ENCODE peak calls at places on chromosomes 6 and 20, in six cellular contexts. N is fibroblast of gingiva, O is GM23248, Y is iPS-NIHi11, F is Calu3, A is AG04450. S is an unnamed sample.

GRCh38 chr6:1837868-1838267 is 228.2 kb downstream of the FOXC1 start:
- DNase-seq in N (no peak), O (no peak), Y (peak), F (no peak), A (no peak), S (no peak)

GRCh38 chr20:8909596-8909995 is 159.3 kb upstream of the PLCB4 start:
- DNase-seq in N (peak), O (peak), Y (no peak), F (no peak), A (no peak), S (peak)

GRCh38 chr6:76702187-76702586 is 629.7 kb upstream of the IMPG1 start:
- DNase-seq in N (no peak), O (peak), Y (no peak), F (no peak), A (no peak), S (peak)

GRCh38 chr20:64115171-64115911 is 8.0 kb upstream of the NPBWR2 start:
- DNase-seq in N (no peak), O (no peak), Y (peak), F (peak), A (no peak), S (no peak)

GRCh38 chr6:119830494-119831295 is 481.1 kb upstream of the MAN1A1 start:
- DNase-seq in N (peak), O (no peak), Y (no peak), F (peak), A (no peak), S (no peak)

GRCh38 chr20:47941869-47942268 is 156.6 kb upstream of the SULF2 start:
- DNase-seq in N (no peak), O (no peak), Y (no peak), F (no peak), A (no peak), S (no peak)

GRCh38 chr6:15399651-15400470 is 154.0 kb downstream of the JARID2 start:
- DNase-seq in N (peak), O (peak), Y (peak), F (no peak), A (peak), S (peak)

GRCh38 chr20:22762576-22763256 is 178.3 kb upstream of the FOXA2 start:
- DNase-seq in N (no peak), O (no peak), Y (no peak), F (no peak), A (no peak), S (no peak)

GRCh38 chr20:1185781-1186334 is 1.1 kb upstream of the TMEM74B start:
- DNase-seq in N (peak), O (peak), Y (peak), F (peak), A (no peak), S (peak)

GRCh38 chr6:37622639-37623038 is 75.0 kb downstream of the MDGA1 start:
- DNase-seq in N (no peak), O (no peak), Y (no peak), F (no peak), A (no peak), S (no peak)

GRCh38 chr20:63394069-63394468 is 32.9 kb upstream of the CHRNA4 start:
- DNase-seq in N (no peak), O (no peak), Y (peak), F (no peak), A (no peak), S (no peak)

GRCh38 chr20:49132995-49133451 is 55.1 kb downstream of the STAU1 start:
- DNase-seq in N (peak), O (peak), Y (peak), F (peak), A (peak), S (peak)

GRCh38 chr20:13141541-13141940 is 79.5 kb upstream of the ISM1 start:
- DNase-seq in N (peak), O (peak), Y (no peak), F (no peak), A (no peak), S (peak)

GRCh38 chr6:72826033-72826432 is 204.2 kb downstream of the KCNQ5 start:
- DNase-seq in N (no peak), O (peak), Y (no peak), F (no peak), A (no peak), S (no peak)

GRCh38 chr20:2116170-2116940 is 14.7 kb downstream of the STK35 start:
- DNase-seq in N (no peak), O (no peak), Y (no peak), F (no peak), A (no peak), S (no peak)

GRCh38 chr6:14811760-14812428 is 434.0 kb upstream of the JARID2 start:
- DNase-seq in N (no peak), O (peak), Y (no peak), F (no peak), A (peak), S (peak)

GRCh38 chr6:136643850-136644596 is 93.8 kb upstream of the MAP7 start:
- DNase-seq in N (peak), O (peak), Y (peak), F (peak), A (peak), S (peak)

GRCh38 chr6:54847799-54848597 is 1.4 kb downstream of the FAM83B start:
- DNase-seq in N (no peak), O (peak), Y (no peak), F (peak), A (peak), S (peak)

GRCh38 chr6:73286752-73287151 is 23.8 kb upstream of the KHDC1 start:
- DNase-seq in N (no peak), O (peak), Y (no peak), F (no peak), A (no peak), S (peak)

S was measured in AG10803.